ENCODE peak calls at places on chromosomes 4 and X, in ten cellular contexts. R, K, E, V, O, P, T, F, N and Z are unnamed samples.

GRCh38 chr4:173046818-173047217 is 121.8 kb upstream of the GALNT7 start:
- DNase-seq in R (no peak), K (no peak), E (no peak), V (no peak), O (no peak), P (peak), T (peak), F (no peak), N (no peak), Z (no peak)

GRCh38 chr4:138216272-138216867 is 25.8 kb downstream of the SLC7A11 start:
- DNase-seq in R (no peak), K (no peak), E (no peak), V (no peak), O (no peak), P (no peak), T (no peak), F (no peak), N (no peak), Z (no peak)

GRCh38 chrX:140432328-140433025 is 72.4 kb downstream of the SOX3 start:
- DNase-seq in R (no peak), K (no peak), E (no peak), V (no peak), O (no peak), P (no peak), T (no peak), F (no peak), N (peak), Z (peak)

GRCh38 chr4:55618546-55619143 is 17.5 kb downstream of the NMU start:
- DNase-seq in R (no peak), K (no peak), E (no peak), V (no peak), O (no peak), P (no peak), T (no peak), F (no peak), N (no peak), Z (no peak)

GRCh38 chr4:186881521-186882220 is 158.0 kb upstream of the FAT1 start:
- DNase-seq in R (no peak), K (no peak), E (no peak), V (no peak), O (no peak), P (no peak), T (peak), F (peak), N (no peak), Z (peak)

GRCh38 chr4:133969202-133969873 is 232.3 kb downstream of the PABPC4L start:
- DNase-seq in R (no peak), K (peak), E (no peak), V (peak), O (no peak), P (no peak), T (peak), F (peak), N (no peak), Z (peak)

GRCh38 chr4:18020145-18020670 is 1.3 kb downstream of the LCORL start:
- DNase-seq in R (peak), K (no peak), E (peak), V (peak), O (no peak), P (peak), T (peak), F (peak), N (no peak), Z (peak)

GRCh38 chr4:125849869-125850268 is 535.1 kb downstream of the FAT4 start:
- DNase-seq in R (no peak), K (peak), E (no peak), V (no peak), O (no peak), P (no peak), T (no peak), F (peak), N (no peak), Z (no peak)

GRCh38 chr4:128130621-128131020 is 69.5 kb downstream of the LARP1B start:
- DNase-seq in R (no peak), K (no peak), E (no peak), V (no peak), O (no peak), P (no peak), T (peak), F (no peak), N (no peak), Z (peak)

GRCh38 chr4:52665592-52665991 is 6.5 kb upstream of the USP46 start:
- DNase-seq in R (peak), K (no peak), E (no peak), V (no peak), O (no peak), P (no peak), T (peak), F (no peak), N (no peak), Z (peak)

GRCh38 chr4:184845367-184846011 is 19.7 kb upstream of the ACSL1 start:
- DNase-seq in R (no peak), K (no peak), E (no peak), V (no peak), O (no peak), P (no peak), T (peak), F (peak), N (no peak), Z (peak)

GRCh38 chr4:1261107-1261928 is 12.4 kb upstream of the CTBP1 start:
- DNase-seq in R (no peak), K (no peak), E (no peak), V (no peak), O (peak), P (no peak), T (no peak), F (no peak), N (no peak), Z (no peak)

GRCh38 chr4:1259966-1260365 is 11.0 kb upstream of the CTBP1 start:
- DNase-seq in R (no peak), K (no peak), E (no peak), V (no peak), O (no peak), P (no peak), T (no peak), F (no peak), N (no peak), Z (no peak)

GRCh38 chr4:1260418-1261106 is 11.6 kb upstream of the CTBP1 start:
- DNase-seq in R (no peak), K (no peak), E (no peak), V (no peak), O (peak), P (no peak), T (no peak), F (no peak), N (no peak), Z (no peak)

GRCh38 chr4:1255699-1256098 is 6.8 kb upstream of the CTBP1 start:
- DNase-seq in R (no peak), K (no peak), E (no peak), V (no peak), O (no peak), P (no peak), T (no peak), F (no peak), N (no peak), Z (no peak)

DNA sequence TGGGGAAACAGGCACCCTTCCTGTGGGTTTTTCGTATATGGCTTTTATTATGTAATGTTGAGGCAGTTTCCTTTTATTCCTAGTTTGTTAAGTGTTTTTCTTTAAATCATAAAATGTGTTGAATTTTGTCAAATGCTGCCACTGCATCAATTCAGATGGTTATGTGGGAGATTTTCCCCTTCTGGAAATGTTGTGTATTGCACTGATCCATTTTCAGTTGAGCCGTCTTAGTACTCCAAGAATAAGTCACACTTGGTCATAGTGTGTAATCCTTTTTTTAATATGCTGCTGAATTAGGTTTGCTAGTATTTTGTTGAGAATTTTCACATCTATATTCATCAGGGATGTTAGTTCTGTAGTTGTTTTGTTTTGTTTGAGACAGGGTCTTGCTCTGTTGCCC is 9.5 kb upstream of the CTBP1 start:
- DNase-seq in R (no peak), K (no peak), E (no peak), V (no peak), O (no peak), P (no peak), T (no peak), F (no peak), N (no peak), Z (no peak)
- TF ChIP-seq CTCF in R (peak), K (no peak), E (no peak), V (peak), O (no peak), P (peak), T (no peak), F (no peak), N (no peak), Z (no peak)

DNA sequence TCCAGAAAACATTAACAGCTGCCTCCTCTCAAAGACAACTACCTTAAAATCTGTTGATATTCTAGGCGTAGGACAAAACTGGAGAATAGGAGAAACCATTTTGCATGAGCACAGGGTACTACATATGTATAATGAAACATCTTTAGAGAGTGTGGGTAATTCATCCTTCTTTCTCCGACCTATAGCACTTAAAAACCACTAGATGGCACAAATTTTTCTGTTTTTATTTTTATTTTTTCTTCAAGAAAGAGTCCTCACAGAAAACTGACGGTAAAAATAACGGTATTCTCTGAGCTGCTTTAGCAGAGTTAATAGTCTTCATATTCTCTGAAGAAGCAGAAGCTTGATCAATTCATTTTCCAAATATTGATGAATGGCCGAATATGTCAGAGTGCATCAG is 14.6 kb downstream of the SMIM31 start:
- DNase-seq in R (no peak), K (no peak), E (no peak), V (no peak), O (no peak), P (no peak), T (peak), F (peak), N (no peak), Z (peak)
- TF ChIP-seq CTCF in R (no peak), K (no peak), E (no peak), V (peak), O (no peak), P (peak), T (no peak), F (peak), N (no peak), Z (peak)

GRCh38 chr4:25991296-25991695 is 77.3 kb downstream of the SMIM20 start:
- DNase-seq in R (no peak), K (no peak), E (no peak), V (no peak), O (no peak), P (no peak), T (no peak), F (no peak), N (no peak), Z (no peak)

DNA sequence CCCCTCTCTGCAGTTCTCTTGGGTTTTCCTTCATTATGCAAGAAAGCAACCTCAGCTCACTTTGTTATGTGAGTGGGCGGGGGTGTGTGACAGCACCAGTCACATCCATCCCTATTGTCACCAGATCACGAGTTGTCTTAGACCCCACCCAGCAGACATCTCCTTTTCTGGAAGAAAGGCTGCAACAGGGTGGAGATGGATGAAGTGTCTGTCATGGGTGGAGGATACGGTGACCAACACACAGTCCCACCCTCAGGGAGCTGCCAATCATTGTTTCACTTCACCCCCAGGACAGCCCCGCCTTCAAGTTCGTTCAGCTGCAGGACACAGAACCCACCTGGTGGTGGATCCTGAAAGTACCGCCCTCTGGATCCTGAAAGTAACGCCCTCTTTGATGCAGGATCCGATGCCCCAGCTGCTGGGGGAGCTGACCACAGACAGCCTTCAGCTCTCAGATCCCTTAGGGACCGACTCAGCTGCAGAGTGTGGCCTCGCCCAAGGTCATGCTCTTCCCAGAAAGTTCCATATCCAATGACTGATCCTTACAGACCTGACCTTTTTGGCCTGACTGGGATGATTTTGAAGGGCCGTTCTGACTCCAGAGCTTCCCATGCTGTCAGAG is 79.7 kb downstream of the SMIM20 start:
- DNase-seq in R (peak), K (no peak), E (no peak), V (peak), O (no peak), P (peak), T (no peak), F (peak), N (no peak), Z (peak)
- TF ChIP-seq CTCF in R (peak), K (peak), E (no peak), V (peak), O (peak), P (peak), T (peak), F (peak), N (no peak), Z (peak)

DNA sequence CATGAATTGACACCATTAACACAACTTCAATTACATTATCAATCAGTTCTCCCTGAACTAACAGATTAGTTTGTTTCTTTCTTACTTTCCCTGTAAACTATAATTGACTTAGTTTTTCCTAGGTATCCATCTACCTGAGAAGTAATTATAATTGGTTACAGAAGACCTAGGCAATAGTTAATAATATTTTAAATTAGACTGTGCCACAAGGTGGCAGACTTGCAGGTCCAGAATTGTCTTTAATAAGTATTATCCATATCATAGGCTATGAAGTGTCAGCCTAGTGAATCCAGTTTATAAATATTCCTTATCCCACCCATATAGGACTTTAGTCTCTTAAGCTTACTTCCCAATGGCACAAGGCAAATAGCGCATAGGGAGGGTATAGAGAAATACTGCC is 48.9 kb upstream of the FAM47B start:
- DNase-seq in R (no peak), K (no peak), E (no peak), V (no peak), O (no peak), P (no peak), T (peak), F (peak), N (no peak), Z (peak)
- TF ChIP-seq CTCF in R (no peak), K (no peak), E (no peak), V (no peak), O (no peak), P (no peak), T (peak), F (peak), N (no peak), Z (peak)

DNA sequence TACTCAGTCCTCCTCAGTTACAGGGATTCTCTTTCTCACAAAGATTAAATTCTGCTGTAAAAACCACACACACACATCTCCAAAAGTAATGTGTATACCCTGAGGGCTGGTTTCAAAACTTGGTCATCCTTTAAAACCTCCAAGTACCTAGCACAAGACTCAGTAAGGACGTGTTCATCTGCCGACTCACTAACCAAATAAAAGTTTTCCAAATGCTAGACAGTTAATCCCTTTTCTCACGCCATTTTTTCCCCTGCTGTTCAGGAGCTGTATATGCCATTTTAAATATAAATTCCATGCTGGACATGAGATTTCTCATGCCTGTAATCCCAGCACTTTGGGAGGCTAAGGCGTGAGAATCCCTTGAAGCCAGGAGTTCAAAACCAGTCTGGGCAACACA is 3.9 kb upstream of the SAT1 start:
- DNase-seq in R (no peak), K (no peak), E (no peak), V (no peak), O (no peak), P (no peak), T (peak), F (peak), N (no peak), Z (peak)
- TF ChIP-seq CTCF in R (no peak), K (no peak), E (no peak), V (no peak), O (no peak), P (no peak), T (no peak), F (peak), N (no peak), Z (no peak)

GRCh38 chr4:99808260-99808857 is 8.3 kb upstream of the DAPP1 start:
- DNase-seq in R (peak), K (no peak), E (peak), V (peak), O (peak), P (peak), T (peak), F (peak), N (peak), Z (peak)

GRCh38 chr4:99810536-99810935 is 6.1 kb upstream of the DAPP1 start:
- DNase-seq in R (no peak), K (no peak), E (no peak), V (no peak), O (no peak), P (no peak), T (no peak), F (no peak), N (no peak), Z (no peak)

GRCh38 chr4:99811117-99811516 is 5.5 kb upstream of the DAPP1 start:
- DNase-seq in R (no peak), K (no peak), E (no peak), V (no peak), O (no peak), P (no peak), T (no peak), F (no peak), N (no peak), Z (no peak)

GRCh38 chr4:99809326-99809725 is 7.3 kb upstream of the DAPP1 start:
- DNase-seq in R (no peak), K (no peak), E (no peak), V (no peak), O (no peak), P (no peak), T (no peak), F (no peak), N (no peak), Z (no peak)

GRCh38 chr4:99811850-99812249 is 4.8 kb upstream of the DAPP1 start:
- DNase-seq in R (peak), K (no peak), E (peak), V (no peak), O (no peak), P (no peak), T (peak), F (peak), N (peak), Z (peak)
- TF ChIP-seq CTCF in R (peak), K (peak), E (peak), V (peak), O (peak), P (peak), T (peak), F (peak), N (peak), Z (peak)

GRCh38 chrX:30280428-30280827 is 28.8 kb downstream of the NR0B1 start:
- DNase-seq in R (no peak), K (no peak), E (no peak), V (peak), O (no peak), P (no peak), T (no peak), F (no peak), N (no peak), Z (no peak)

GRCh38 chrX:30270639-30271038 is 23.7 kb downstream of the MAGEB1 start:
- DNase-seq in R (no peak), K (no peak), E (no peak), V (no peak), O (no peak), P (no peak), T (no peak), F (no peak), N (no peak), Z (no peak)

GRCh38 chrX:30278365-30278764 is 30.8 kb downstream of the NR0B1 start:
- DNase-seq in R (no peak), K (no peak), E (no peak), V (no peak), O (no peak), P (no peak), T (peak), F (peak), N (no peak), Z (peak)

DNA sequence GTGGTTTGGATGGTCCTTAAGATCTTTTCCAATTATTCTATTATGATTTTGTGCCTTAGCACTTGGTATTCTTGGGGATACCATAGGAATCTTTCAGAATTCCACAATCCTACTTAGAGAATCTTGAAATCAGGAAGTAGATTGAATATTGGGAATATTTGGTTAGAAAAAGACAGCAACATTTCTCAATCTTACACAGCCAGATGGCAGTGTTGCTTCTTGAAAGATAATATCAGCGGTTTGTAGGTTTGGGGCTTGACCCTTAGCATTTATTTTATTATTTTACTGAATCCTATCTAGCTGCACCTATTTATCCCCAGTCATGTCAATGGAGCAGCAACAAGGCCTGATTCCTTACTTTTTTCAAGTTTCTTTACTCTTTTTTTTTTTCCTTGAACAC is 28.6 kb downstream of the MAGEB1 start:
- DNase-seq in R (no peak), K (no peak), E (no peak), V (no peak), O (no peak), P (no peak), T (peak), F (peak), N (no peak), Z (peak)
- TF ChIP-seq CTCF in R (no peak), K (peak), E (no peak), V (peak), O (no peak), P (no peak), T (peak), F (peak), N (no peak), Z (peak)

GRCh38 chrX:53239474-53239873 is 14.5 kb upstream of the KDM5C start:
- DNase-seq in R (peak), K (no peak), E (no peak), V (peak), O (peak), P (no peak), T (no peak), F (peak), N (no peak), Z (peak)
- TF ChIP-seq CTCF in R (peak), K (peak), E (no peak), V (peak), O (no peak), P (no peak), T (no peak), F (peak), N (no peak), Z (no peak)